ENCODE peak calls at places on chromosomes 2 and 18, in five cellular contexts. J is brain microvascular endothelial cell, L is neural progenitor cell, S is transverse colon, X is spleen. U is an unnamed sample.

GRCh38 chr2:235898766-235899165 is 269.4 kb downstream of the GBX2 start:
- DNase-seq in L (no peak), S (no peak), X (no peak), J (peak; percentile 18), U (no peak)

GRCh38 chr2:62999905-63000304 is 50.7 kb upstream of the OTX1 start:
- DNase-seq in S (no peak), J (no peak), L (no peak), X (no peak), U (no peak)

GRCh38 chr18:71443726-71444480 is 1100.2 kb downstream of the CBLN2 start:
- DNase-seq in S (no peak), X (no peak), L (no peak), J (peak; percentile 27), U (no peak)

GRCh38 chr2:54708584-54709340 is 14.7 kb upstream of the EML6 start:
- DNase-seq in S (peak; percentile 55), L (peak; percentile 42), J (no peak), X (peak; percentile 83), U (peak; percentile 67)

GRCh38 chr2:150983498-150983897 is 278.2 kb downstream of the RBM43 start:
- DNase-seq in X (no peak), S (no peak), J (no peak), L (no peak), U (no peak)

GRCh38 chr2:54872783-54873182 is 149.3 kb downstream of the EML6 start:
- DNase-seq in X (no peak), S (no peak), J (no peak), L (no peak), U (no peak)

GRCh38 chr2:149562304-149562703 is 25.3 kb downstream of the MMADHC start:
- DNase-seq in S (no peak), L (no peak), J (peak; percentile 51), X (no peak), U (peak; percentile 15)

GRCh38 chr2:174335605-174336402 is 1.1 kb downstream of the SP9 start:
- DNase-seq in J (no peak), X (no peak), S (no peak), L (peak; percentile 82), U (no peak)

GRCh38 chr18:46771141-46771540 is 14.3 kb upstream of the ST8SIA5 start:
- DNase-seq in J (no peak), S (no peak), X (no peak), L (no peak), U (no peak)

GRCh38 chr2:43623052-43623451 is 14.0 kb upstream of the PLEKHH2 start:
- DNase-seq in X (no peak), L (no peak), S (peak; percentile 14), J (no peak), U (peak; percentile 38)

GRCh38 chr2:74834806-74835755 is 1.2 kb downstream of the HK2 start:
- DNase-seq in L (peak; percentile 95), S (peak; percentile 65), X (peak; percentile 91), J (no peak), U (peak; percentile 65)

GRCh38 chr2:214865400-214865799 is 55.9 kb upstream of the BARD1 start:
- DNase-seq in S (no peak), J (no peak), X (no peak), L (no peak), U (no peak)

GRCh38 chr18:2905802-2906521 is 59.2 kb downstream of the EMILIN2 start:
- DNase-seq in S (peak; percentile 79), J (no peak), L (peak; percentile 46), X (peak; percentile 87), U (peak; percentile 70)

GRCh38 chr2:128316777-128317185 is 1.9 kb downstream of the HS6ST1 start:
- DNase-seq in X (no peak), S (no peak), L (no peak), J (no peak), U (no peak)

GRCh38 chr2:232434563-232435374 is 21.2 kb upstream of the ALPI start:
- DNase-seq in L (no peak), J (no peak), S (no peak), X (peak; percentile 58), U (no peak)

GRCh38 chr2:208671312-208671711 is 264.7 kb downstream of the PTH2R start:
- DNase-seq in S (no peak), L (peak; percentile 24), J (no peak), X (no peak), U (peak; percentile 67)

GRCh38 chr2:227163998-227164744 is at the start of the genes COL4A3 and COL4A4:
- DNase-seq in S (peak; percentile 60), L (peak; percentile 74), J (no peak), X (peak; percentile 86), U (no peak)

GRCh38 chr2:27306657-27307544 is 1.3 kb downstream of the UCN start:
- DNase-seq in L (peak; percentile 42), X (peak; percentile 74), S (no peak), J (no peak), U (peak; percentile 40)

GRCh38 chr2:106843001-106843909 is 42.7 kb downstream of the ST6GAL2 start:
- DNase-seq in X (peak; percentile 71), J (no peak), L (no peak), S (no peak), U (peak; percentile 6)

GRCh38 chr2:241836257-241836656 is 22.4 kb downstream of the PDCD1 start:
- DNase-seq in L (no peak), X (no peak), S (no peak), J (no peak), U (no peak)

GRCh38 chr2:39377226-39377939 is 59.7 kb downstream of the MAP4K3 start:
- DNase-seq in X (no peak), L (no peak), J (no peak), S (peak; percentile 35), U (no peak)

GRCh38 chr2:222064286-222064685 is 234.5 kb downstream of the PAX3 start:
- DNase-seq in L (peak; percentile 28), J (no peak), S (no peak), X (no peak), U (no peak)

GRCh38 chr2:231037731-231038482 is 584 bp downstream of the C2orf72 start:
- DNase-seq in L (peak; percentile 77), X (no peak), J (no peak), S (peak; percentile 44), U (peak; percentile 42)

GRCh38 chr2:237456200-237456731 is 30.8 kb upstream of the MLPH start:
- DNase-seq in S (peak; percentile 33), L (no peak), X (no peak), J (peak; percentile 77), U (no peak)

GRCh38 chr18:57668021-57668420 is 46.4 kb upstream of the NARS1 start:
- DNase-seq in X (no peak), S (no peak), L (no peak), J (no peak), U (no peak)

DNA sequence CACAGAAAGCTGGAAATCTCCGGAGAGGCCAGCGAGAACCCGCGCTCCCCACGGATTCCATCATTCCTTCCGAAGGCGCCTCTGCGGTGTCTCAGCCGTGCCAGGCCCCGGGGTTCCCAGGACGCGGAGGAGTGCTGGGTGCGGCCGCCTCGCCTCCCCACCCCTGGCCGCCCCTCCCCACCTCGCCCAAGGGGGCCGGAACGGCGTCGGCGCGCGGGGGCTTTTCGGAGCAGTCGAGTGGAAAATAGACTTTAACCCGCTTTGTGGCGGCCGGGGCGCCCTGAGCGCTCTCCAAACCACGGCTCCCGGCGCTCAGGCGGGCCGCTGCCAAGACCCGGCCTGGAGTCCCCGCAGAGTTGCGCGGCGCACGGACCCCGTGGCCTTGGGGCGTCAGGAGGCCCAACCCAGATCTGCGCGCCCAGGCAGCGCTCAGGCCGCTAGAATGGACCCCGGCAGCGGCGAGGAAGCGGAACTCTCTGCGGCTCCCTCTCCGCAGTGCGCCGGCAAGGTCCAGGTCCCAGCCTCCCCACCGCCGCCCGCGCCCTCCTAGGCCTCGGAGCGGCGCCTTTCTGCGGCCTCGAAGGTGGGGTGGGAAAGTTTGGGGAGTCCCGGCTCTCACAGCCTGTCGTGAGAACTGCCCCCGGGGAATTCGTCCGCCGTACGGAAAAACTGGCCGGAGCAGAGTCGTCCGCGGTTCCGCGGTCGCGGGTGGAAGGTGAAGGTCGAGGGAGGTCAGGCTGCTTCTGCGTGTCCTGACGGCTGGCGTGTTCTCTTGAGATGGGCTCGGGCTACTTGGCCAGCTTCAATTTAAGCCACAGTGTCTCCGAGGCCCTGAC is 1.2 kb upstream of the EMX1 start:
- DNase-seq in X (peak; percentile 78), S (peak; percentile 76), L (peak; percentile 94), J (no peak), U (peak; percentile 27)
- H3K4me3 ChIP-seq in X (peak overlapping the region; percentile 46), S (peak overlapping the region; percentile 20), L (peak overlapping the region; percentile 44), J (no peak overlapping the region), U (no peak overlapping the region)

GRCh38 chr2:85772019-85772745 is 18.4 kb downstream of the ATOH8 start:
- DNase-seq in S (peak; percentile 91), J (peak; percentile 99), L (peak; percentile 75), X (peak; percentile 91), U (peak; percentile 96)
- H3K4me3 ChIP-seq in S (no peak overlapping the region), J (peak overlapping the region; percentile 17), L (no peak overlapping the region), X (no peak overlapping the region), U (no peak overlapping the region)

GRCh38 chr2:176129825-176130152 is 284 bp downstream of the HOXD8 start:
- DNase-seq in J (no peak), X (peak; percentile 77), S (peak; percentile 64), L (no peak), U (no peak)

GRCh38 chr2:176129013-176129796 is at the start of gene HOXD8:
- DNase-seq in S (peak; percentile 75), X (peak; percentile 82), L (peak; percentile 88), J (no peak), U (peak; percentile 75)

GRCh38 chr2:176126929-176127768 is 2.4 kb upstream of the HOXD8 start:
- DNase-seq in L (peak; percentile 82), J (peak; percentile 48), X (no peak), S (peak; percentile 79), U (peak; percentile 64)

GRCh38 chr2:176127769-176128072 is 1.8 kb upstream of the HOXD8 start:
- DNase-seq in J (no peak), X (no peak), L (no peak), S (no peak), U (no peak)

DNA sequence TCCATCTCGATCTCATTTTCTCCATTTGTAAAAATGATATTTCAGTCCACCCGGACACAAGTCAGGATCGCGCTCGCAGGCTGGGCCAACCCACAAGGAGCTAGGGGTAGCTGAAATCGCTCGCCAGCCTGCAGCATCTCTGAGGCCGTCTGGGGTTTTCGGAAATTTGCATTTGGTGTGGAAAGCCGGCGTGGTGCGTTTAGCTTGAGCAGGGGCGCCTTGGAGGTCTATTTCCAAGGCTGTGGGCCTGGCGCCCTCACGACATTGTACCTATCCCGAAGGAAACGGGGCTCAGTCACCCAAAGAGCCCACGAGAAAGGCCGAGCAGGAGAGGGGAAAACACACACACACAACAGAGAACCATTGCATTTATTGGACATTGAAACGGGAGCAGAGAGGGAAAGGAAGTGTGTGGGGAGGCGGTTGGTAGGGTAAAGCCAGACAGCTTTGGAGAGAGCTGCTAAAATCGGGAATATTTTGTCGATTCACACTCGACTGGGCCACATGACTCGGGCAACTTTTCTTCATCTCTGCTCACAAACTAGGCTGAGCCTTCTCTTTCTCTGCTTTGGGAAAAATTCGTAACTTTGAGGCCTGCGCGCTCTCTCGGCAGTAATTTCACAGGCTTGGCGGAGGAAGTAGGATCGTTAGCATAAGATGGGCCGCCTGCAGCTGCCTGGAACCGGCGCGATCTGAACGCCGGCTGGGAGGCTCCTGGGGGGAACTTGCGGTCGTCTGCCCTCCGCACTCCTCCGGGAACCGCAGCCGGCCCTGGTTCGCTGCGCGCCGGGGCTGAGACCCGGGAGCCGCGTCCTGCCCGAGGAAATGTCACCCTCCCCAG is 1.1 kb upstream of the HOXD8 start:
- DNase-seq in S (no peak), L (peak; percentile 68), X (peak; percentile 75), J (no peak), U (no peak)
- H3K4me3 ChIP-seq in S (peak overlapping the region; percentile 44), L (no peak overlapping the region), X (peak overlapping the region; percentile 41), J (no peak overlapping the region), U (no peak overlapping the region)

GRCh38 chr2:136653836-136654235 is 111.5 kb upstream of the THSD7B start:
- DNase-seq in X (no peak), J (no peak), L (no peak), S (no peak), U (no peak)
- H3K4me3 ChIP-seq in X (no peak overlapping the region), J (no peak overlapping the region), L (no peak overlapping the region), S (no peak overlapping the region), U (no peak overlapping the region)